ENCODE peak calls at places on chromosomes 16 and 17, in five cellular contexts. One of them, this sample, is unnamed.

GRCh38 chr17:60036796-60037677 is 41.7 kb downstream of the HEATR6 start:
- DNase-seq in RWPE1: peak
- DNase-seq in activated B cell treated with CpG ODN at 0.5 μM for 24 hours: peak
- DNase-seq in retinal pigment epithelial cell: peak
- DNase-seq in AG04450: peak
- DNase-seq in this sample: no peak

GRCh38 chr17:58270476-58271290 is 10.1 kb downstream of the MPO start:
- DNase-seq in RWPE1: no peak
- DNase-seq in activated B cell treated with CpG ODN at 0.5 μM for 24 hours: no peak
- DNase-seq in retinal pigment epithelial cell: no peak
- DNase-seq in AG04450: no peak
- DNase-seq in this sample: no peak

GRCh38 chr17:17739388-17740066 is 58.3 kb downstream of the RAI1 start:
- DNase-seq in retinal pigment epithelial cell: no peak
- DNase-seq in activated B cell treated with CpG ODN at 0.5 μM for 24 hours: no peak
- DNase-seq in AG04450: no peak
- DNase-seq in RWPE1: peak
- DNase-seq in this sample: no peak

GRCh38 chr16:25626172-25626571 is 65.6 kb upstream of the HS3ST4 start:
- DNase-seq in RWPE1: peak
- DNase-seq in retinal pigment epithelial cell: no peak
- DNase-seq in AG04450: no peak
- DNase-seq in activated B cell treated with CpG ODN at 0.5 μM for 24 hours: no peak
- DNase-seq in this sample: no peak

GRCh38 chr17:40862985-40863733 is 3.9 kb downstream of the KRT12 start:
- DNase-seq in AG04450: no peak
- DNase-seq in RWPE1: no peak
- DNase-seq in retinal pigment epithelial cell: no peak
- DNase-seq in activated B cell treated with CpG ODN at 0.5 μM for 24 hours: no peak
- DNase-seq in this sample: no peak

GRCh38 chr17:73797594-73798110 is 153.4 kb upstream of the SDK2 start:
- DNase-seq in activated B cell treated with CpG ODN at 0.5 μM for 24 hours: no peak
- DNase-seq in RWPE1: no peak
- DNase-seq in retinal pigment epithelial cell: no peak
- DNase-seq in AG04450: no peak
- DNase-seq in this sample: no peak

GRCh38 chr17:31261596-31261995 is 35.4 kb downstream of the OMG start:
- DNase-seq in retinal pigment epithelial cell: no peak
- DNase-seq in RWPE1: no peak
- DNase-seq in AG04450: no peak
- DNase-seq in activated B cell treated with CpG ODN at 0.5 μM for 24 hours: no peak
- DNase-seq in this sample: no peak

GRCh38 chr17:30543456-30543855 is 66.2 kb downstream of the GOSR1 start:
- DNase-seq in RWPE1: no peak
- DNase-seq in activated B cell treated with CpG ODN at 0.5 μM for 24 hours: no peak
- DNase-seq in AG04450: no peak
- DNase-seq in retinal pigment epithelial cell: no peak
- DNase-seq in this sample: no peak

GRCh38 chr17:1480747-1481465 is 11.6 kb downstream of the MYO1C start:
- DNase-seq in AG04450: no peak
- DNase-seq in activated B cell treated with CpG ODN at 0.5 μM for 24 hours: no peak
- DNase-seq in RWPE1: no peak
- DNase-seq in retinal pigment epithelial cell: no peak
- DNase-seq in this sample: no peak

GRCh38 chr16:81634380-81635121 is 144.5 kb upstream of the PLCG2 start:
- DNase-seq in activated B cell treated with CpG ODN at 0.5 μM for 24 hours: no peak
- DNase-seq in AG04450: no peak
- DNase-seq in RWPE1: no peak
- DNase-seq in retinal pigment epithelial cell: no peak
- DNase-seq in this sample: no peak

GRCh38 chr16:14373901-14374300 is 256.2 kb downstream of the PARN start:
- DNase-seq in retinal pigment epithelial cell: no peak
- DNase-seq in AG04450: no peak
- DNase-seq in activated B cell treated with CpG ODN at 0.5 μM for 24 hours: no peak
- DNase-seq in RWPE1: no peak
- DNase-seq in this sample: no peak

GRCh38 chr16:67000384-67001158 is 12.2 kb downstream of the CES4A start:
- DNase-seq in retinal pigment epithelial cell: no peak
- DNase-seq in activated B cell treated with CpG ODN at 0.5 μM for 24 hours: peak
- DNase-seq in RWPE1: peak
- DNase-seq in AG04450: no peak
- DNase-seq in this sample: no peak

GRCh38 chr17:8109669-8110455 is 8.5 kb downstream of the ALOXE3 start:
- DNase-seq in retinal pigment epithelial cell: no peak
- DNase-seq in activated B cell treated with CpG ODN at 0.5 μM for 24 hours: peak
- DNase-seq in RWPE1: peak
- DNase-seq in AG04450: no peak
- DNase-seq in this sample: no peak
- TF ChIP-seq CTCF in retinal pigment epithelial cell: peak
- TF ChIP-seq CTCF in activated B cell treated with CpG ODN at 0.5 μM for 24 hours: no peak
- TF ChIP-seq CTCF in RWPE1: peak
- TF ChIP-seq CTCF in AG04450: peak
- TF ChIP-seq CTCF in this sample: peak

DNA sequence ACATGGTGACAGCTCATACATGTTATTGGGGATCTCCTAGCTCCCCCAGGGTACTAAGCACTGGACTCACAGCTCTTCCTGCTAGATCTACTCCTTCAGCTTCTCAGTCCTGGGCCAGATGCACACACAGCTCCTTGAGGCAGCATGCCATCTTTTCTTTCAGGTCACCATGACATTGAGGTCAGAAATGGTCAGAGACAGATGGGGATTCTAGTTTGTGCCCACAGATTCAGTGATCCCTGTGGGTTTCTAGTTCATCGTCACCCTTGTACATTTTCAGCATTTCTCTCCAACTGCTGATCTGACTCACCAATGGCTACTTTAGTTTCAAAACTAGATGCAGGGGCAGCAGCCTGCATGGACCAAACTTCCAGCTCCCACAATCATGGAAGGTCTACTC is 560.7 kb upstream of the PSMD7 start:
- DNase-seq in RWPE1: no peak
- DNase-seq in retinal pigment epithelial cell: no peak
- DNase-seq in activated B cell treated with CpG ODN at 0.5 μM for 24 hours: no peak
- DNase-seq in AG04450: no peak
- DNase-seq in this sample: no peak
- TF ChIP-seq CTCF in RWPE1: no peak
- TF ChIP-seq CTCF in retinal pigment epithelial cell: no peak
- TF ChIP-seq CTCF in activated B cell treated with CpG ODN at 0.5 μM for 24 hours: no peak
- TF ChIP-seq CTCF in AG04450: no peak
- TF ChIP-seq CTCF in this sample: no peak

GRCh38 chr16:30379165-30379783 is 3.1 kb downstream of the SEPTIN1 start:
- DNase-seq in retinal pigment epithelial cell: no peak
- DNase-seq in activated B cell treated with CpG ODN at 0.5 μM for 24 hours: no peak
- DNase-seq in RWPE1: no peak
- DNase-seq in AG04450: no peak
- DNase-seq in this sample: no peak
- TF ChIP-seq CTCF in retinal pigment epithelial cell: no peak
- TF ChIP-seq CTCF in activated B cell treated with CpG ODN at 0.5 μM for 24 hours: no peak
- TF ChIP-seq CTCF in RWPE1: no peak
- TF ChIP-seq CTCF in AG04450: no peak
- TF ChIP-seq CTCF in this sample: no peak

GRCh38 chr17:42027961-42028790 is 8.3 kb downstream of the NKIRAS2 start:
- DNase-seq in RWPE1: no peak
- DNase-seq in AG04450: no peak
- DNase-seq in activated B cell treated with CpG ODN at 0.5 μM for 24 hours: no peak
- DNase-seq in retinal pigment epithelial cell: no peak
- DNase-seq in this sample: no peak
- TF ChIP-seq CTCF in RWPE1: no peak
- TF ChIP-seq CTCF in AG04450: peak
- TF ChIP-seq CTCF in activated B cell treated with CpG ODN at 0.5 μM for 24 hours: no peak
- TF ChIP-seq CTCF in retinal pigment epithelial cell: peak
- TF ChIP-seq CTCF in this sample: peak

GRCh38 chr17:78013683-78014467 is 55.4 kb downstream of the TNRC6C start:
- DNase-seq in AG04450: peak
- DNase-seq in retinal pigment epithelial cell: peak
- DNase-seq in activated B cell treated with CpG ODN at 0.5 μM for 24 hours: no peak
- DNase-seq in RWPE1: peak
- DNase-seq in this sample: peak

GRCh38 chr17:78010759-78011158 is 52.3 kb downstream of the TNRC6C start:
- DNase-seq in retinal pigment epithelial cell: no peak
- DNase-seq in activated B cell treated with CpG ODN at 0.5 μM for 24 hours: no peak
- DNase-seq in AG04450: no peak
- DNase-seq in RWPE1: no peak
- DNase-seq in this sample: no peak

GRCh38 chr17:78014651-78015050 is 56.1 kb downstream of the TNRC6C start:
- DNase-seq in activated B cell treated with CpG ODN at 0.5 μM for 24 hours: no peak
- DNase-seq in RWPE1: no peak
- DNase-seq in retinal pigment epithelial cell: no peak
- DNase-seq in AG04450: no peak
- DNase-seq in this sample: no peak

GRCh38 chr17:78016852-78017251 is 58.3 kb downstream of the TNRC6C start:
- DNase-seq in activated B cell treated with CpG ODN at 0.5 μM for 24 hours: no peak
- DNase-seq in RWPE1: no peak
- DNase-seq in AG04450: no peak
- DNase-seq in retinal pigment epithelial cell: no peak
- DNase-seq in this sample: no peak

GRCh38 chr17:78012428-78012827 is 53.9 kb downstream of the TNRC6C start:
- DNase-seq in RWPE1: no peak
- DNase-seq in retinal pigment epithelial cell: no peak
- DNase-seq in activated B cell treated with CpG ODN at 0.5 μM for 24 hours: no peak
- DNase-seq in AG04450: no peak
- DNase-seq in this sample: no peak
- TF ChIP-seq CTCF in RWPE1: no peak
- TF ChIP-seq CTCF in retinal pigment epithelial cell: no peak
- TF ChIP-seq CTCF in activated B cell treated with CpG ODN at 0.5 μM for 24 hours: no peak
- TF ChIP-seq CTCF in AG04450: no peak
- TF ChIP-seq CTCF in this sample: no peak